ENCODE peak calls at places on chromosomes 11 and 22, in ten cellular contexts. H is mesenchymal stem cell; O is CD8-positive, alpha-beta T cell; D is spleen; V is brain microvascular endothelial cell; M is coronary artery; Q is HepG2; C is hepatocyte; P is AG04450; R is H1. J is an unnamed sample.

GRCh38 chr22:35323305-35323704 is 23.6 kb downstream of the TOM1 start:
- DNase-seq in H (no peak), O (no peak), D (no peak), V (no peak), M (no peak), Q (no peak), C (no peak), P (no peak), R (no peak), J (no peak)

GRCh38 chr22:44583854-44584253 is 85.8 kb upstream of the RTL6 start:
- DNase-seq in H (no peak), O (no peak), D (peak; percentile 52), V (no peak), M (peak; percentile 50), Q (no peak), C (no peak), P (no peak), R (no peak), J (peak; percentile 44)

GRCh38 chr11:2175659-2176058 is 4.0 kb upstream of the TH start:
- DNase-seq in H (no peak), O (no peak), D (no peak), V (no peak), M (no peak), Q (no peak), C (no peak), P (no peak), R (no peak), J (no peak)

GRCh38 chr11:123519055-123519796 is 89.2 kb downstream of the GRAMD1B start:
- DNase-seq in H (no peak), O (no peak), D (no peak), V (peak; percentile 15), M (no peak), Q (no peak), C (no peak), P (no peak), R (no peak), J (no peak)

GRCh38 chr22:24338701-24339451 is 68.2 kb downstream of the SPECC1L start:
- DNase-seq in H (peak; percentile 29), O (no peak), D (no peak), V (peak; percentile 48), M (no peak), Q (no peak), C (peak; percentile 19), P (no peak), R (no peak), J (no peak)

GRCh38 chr11:26726960-26727359 is 5.1 kb upstream of the SLC5A12 start:
- DNase-seq in H (no peak), O (no peak), D (no peak), V (no peak), M (no peak), Q (no peak), C (no peak), P (no peak), R (no peak), J (no peak)

GRCh38 chr22:44901301-44901700 is 108.5 kb downstream of the PHF21B start:
- DNase-seq in H (peak; percentile 1), O (no peak), D (no peak), V (no peak), M (peak; percentile 7), Q (no peak), C (no peak), P (no peak), R (no peak), J (peak; percentile 9)

GRCh38 chr22:31085493-31085824 is 4.3 kb downstream of the SMTN start:
- DNase-seq in H (no peak), O (no peak), D (no peak), V (no peak), M (no peak), Q (no peak), C (peak; percentile 26), P (no peak), R (no peak), J (no peak)

DNA sequence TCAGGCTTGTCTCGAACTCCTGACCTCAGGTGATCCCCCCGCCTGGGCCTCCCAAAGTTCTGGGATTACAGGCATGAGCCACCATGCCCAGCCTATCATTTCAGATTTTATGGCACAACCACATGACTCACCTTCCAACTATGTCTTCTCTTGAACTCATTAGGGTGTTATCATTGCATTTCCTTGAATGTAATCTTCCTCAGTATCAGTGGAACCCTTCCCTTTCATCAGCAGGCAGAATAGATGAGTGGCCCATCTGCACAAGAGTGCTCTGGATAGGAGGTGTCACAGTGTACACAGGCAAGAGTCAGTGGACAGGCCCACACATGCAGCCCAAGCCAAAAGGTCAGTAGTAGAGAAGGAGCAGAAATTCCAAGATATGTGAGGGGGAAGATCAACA is 29.1 kb upstream of the AQP11 start:
- DNase-seq in H (peak; percentile 20), O (no peak), D (no peak), V (peak; percentile 47), M (no peak), Q (peak; percentile 6), C (peak; percentile 29), P (peak; percentile 8), R (no peak), J (no peak)
- H3K27ac ChIP-seq in H (no peak overlapping the region), O (no peak overlapping the region), D (no peak overlapping the region), V (peak overlapping the region; percentile 47), M (no peak overlapping the region), Q (no peak overlapping the region), C (peak overlapping the region; percentile 85), P (no peak overlapping the region), R (no peak overlapping the region), J (no peak overlapping the region)

GRCh38 chr11:67033661-67034166 is 10.8 kb downstream of the SYT12 start:
- DNase-seq in H (peak; percentile 98), O (no peak), D (no peak), V (peak; percentile 94), M (no peak), Q (no peak), C (no peak), P (peak; percentile 93), R (no peak), J (no peak)
- H3K27ac ChIP-seq in H (peak overlapping the region; percentile 96), O (no peak overlapping the region), D (no peak overlapping the region), V (peak overlapping the region; percentile 85), M (peak overlapping the region; percentile 55), Q (no peak overlapping the region), C (peak overlapping the region; percentile 37), P (peak overlapping the region; percentile 85), R (no peak overlapping the region), J (no peak overlapping the region)

DNA sequence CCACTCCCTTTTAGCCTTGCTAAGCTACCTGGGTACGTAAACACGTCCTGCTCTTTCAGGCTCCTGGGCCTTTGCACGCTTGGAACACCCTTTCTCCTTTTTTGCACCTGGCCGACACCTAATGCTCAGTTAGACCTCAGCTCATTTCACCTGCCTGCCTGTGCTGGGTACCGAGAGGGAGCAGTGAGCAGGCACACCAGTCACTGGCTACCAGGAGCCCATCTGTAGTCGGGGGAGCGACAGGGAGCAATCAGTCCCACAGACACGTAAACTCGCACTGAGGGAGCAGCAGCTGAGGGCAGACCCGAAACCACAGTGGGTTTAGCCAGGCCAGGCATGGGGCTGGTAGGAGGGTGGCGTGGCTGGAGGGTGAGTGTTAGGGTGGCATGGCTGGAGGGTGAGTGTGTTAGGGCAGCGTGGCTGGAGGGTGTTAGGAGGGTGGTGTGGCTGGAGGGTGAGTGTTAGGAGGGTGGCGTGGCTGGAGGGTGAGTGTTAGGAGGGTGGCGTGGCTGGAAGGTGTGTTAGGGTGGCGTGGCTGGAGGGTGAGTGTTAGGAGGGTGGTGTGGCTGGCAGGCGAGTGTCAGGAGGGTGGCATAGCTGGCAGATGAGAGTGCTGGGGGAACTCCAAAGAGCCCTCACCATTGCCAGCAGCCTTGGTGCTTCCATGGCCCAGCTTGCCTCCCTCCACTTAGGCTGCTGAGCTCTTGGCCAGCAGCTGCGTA is 6.4 kb upstream of the GTSE1 start:
- DNase-seq in H (no peak), O (no peak), D (peak; percentile 77), V (no peak), M (no peak), Q (no peak), C (no peak), P (no peak), R (no peak), J (no peak)
- H3K27ac ChIP-seq in H (no peak overlapping the region), O (peak overlapping the region; percentile 40), D (peak overlapping the region; percentile 86), V (no peak overlapping the region), M (no peak overlapping the region), Q (no peak overlapping the region), C (no peak overlapping the region), P (no peak overlapping the region), R (no peak overlapping the region), J (no peak overlapping the region)

DNA sequence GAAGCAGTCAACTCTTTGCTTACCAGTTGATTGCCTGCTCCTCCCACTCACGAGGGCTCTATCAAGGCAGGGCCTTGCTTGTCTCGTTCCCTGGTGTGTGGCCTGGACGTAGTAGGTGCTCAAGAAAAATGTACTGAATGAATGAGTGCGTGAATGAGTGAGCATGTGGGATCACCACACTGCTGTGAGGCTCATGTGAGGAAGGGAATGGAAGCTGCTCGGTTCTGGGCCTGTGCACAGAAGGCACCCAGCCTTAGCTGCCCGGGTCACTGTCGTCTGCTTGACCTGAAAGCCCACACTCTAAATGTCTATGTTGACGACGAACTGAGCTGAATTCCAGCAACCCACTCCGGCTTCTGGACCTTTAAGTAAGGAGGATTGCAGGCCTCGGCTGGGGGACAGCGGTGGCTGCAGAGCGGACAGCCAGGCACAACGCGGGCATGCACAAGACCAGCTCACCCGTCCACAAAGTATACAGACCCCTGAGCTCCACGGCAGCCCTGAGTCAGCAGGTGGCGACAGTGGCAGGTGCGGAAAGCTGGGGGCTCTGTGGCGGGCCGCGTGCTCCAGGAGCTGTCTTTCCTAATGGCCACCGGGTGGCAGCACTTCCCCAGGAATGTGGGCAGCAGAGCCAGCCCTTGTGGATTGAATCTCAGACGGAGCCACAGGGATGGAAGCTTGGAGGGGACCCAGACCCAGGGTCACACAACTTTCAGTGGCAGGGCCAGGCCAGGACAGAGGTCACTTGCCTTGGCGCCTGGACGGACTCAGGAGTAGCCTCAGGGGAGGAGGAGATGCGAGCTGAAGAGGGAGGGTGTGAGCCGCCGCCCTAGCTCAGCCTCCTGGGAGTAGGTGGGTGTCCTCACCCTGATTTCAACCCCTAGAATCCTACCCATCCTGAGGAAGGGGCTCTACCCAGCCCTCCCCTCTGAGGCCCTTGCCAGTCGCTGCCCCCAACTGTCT is 5.0 kb upstream of the PICK1 start:
- DNase-seq in H (peak; percentile 78), O (peak; percentile 83), D (peak; percentile 94), V (peak; percentile 47), M (no peak), Q (peak; percentile 84), C (peak; percentile 92), P (peak; percentile 30), R (peak; percentile 81), J (peak; percentile 93)
- H3K27ac ChIP-seq in H (no peak overlapping the region), O (no peak overlapping the region), D (no peak overlapping the region), V (no peak overlapping the region), M (no peak overlapping the region), Q (no peak overlapping the region), C (no peak overlapping the region), P (no peak overlapping the region), R (no peak overlapping the region), J (no peak overlapping the region)

J was measured in suprapubic skin.